ENCODE peak calls at places on chromosomes 6 and 20, in five cellular contexts. J is H1, B is neuronal stem cell, P is trophoblast cell, E is H9. K is an unnamed sample.

GRCh38 chr6:43678341-43678740 is 9.2 kb downstream of the MRPS18A start:
- DNase-seq in P (no peak), E (no peak), J (no peak), B (no peak), K (no peak)

GRCh38 chr6:29909995-29910394 is 32.3 kb upstream of the HLA-A start:
- DNase-seq in E (no peak), B (no peak), J (no peak), P (no peak), K (no peak)

GRCh38 chr6:44401138-44401537 is 13.6 kb downstream of the CDC5L start:
- DNase-seq in J (no peak), B (no peak), E (no peak), P (no peak), K (no peak)

GRCh38 chr6:124660185-124660584 is 302.1 kb upstream of the RNF217 start:
- DNase-seq in P (no peak), E (no peak), B (no peak), J (no peak), K (no peak)

GRCh38 chr6:140082867-140083297 is 708.4 kb upstream of the CITED2 start:
- DNase-seq in P (no peak), J (no peak), E (no peak), B (no peak), K (peak)

GRCh38 chr6:156449128-156449527 is 328.1 kb upstream of the ARID1B start:
- DNase-seq in B (no peak), E (no peak), P (no peak), J (no peak), K (no peak)

GRCh38 chr6:109456710-109457595 is 1.4 kb upstream of the MICAL1 start:
- DNase-seq in P (no peak), B (no peak), E (no peak), J (no peak), K (no peak)

GRCh38 chr6:7557652-7558051 is 16.2 kb downstream of the DSP start:
- DNase-seq in B (no peak), P (no peak), E (no peak), J (no peak), K (no peak)

GRCh38 chr6:35370124-35370741 is 27.9 kb downstream of the PPARD start:
- DNase-seq in B (no peak), E (no peak), P (peak), J (no peak), K (peak)

GRCh38 chr6:21753571-21754108 is 160.1 kb downstream of the SOX4 start:
- DNase-seq in B (no peak), E (no peak), J (no peak), P (peak), K (peak)
- H3K18ac ChIP-seq in B (no peak), E (no peak), J (no peak), P (no peak), K (peak)

GRCh38 chr20:1577906-1578305 is 20.4 kb upstream of the SIRPD start:
- DNase-seq in J (no peak), E (no peak), B (no peak), P (no peak), K (no peak)
- H2BK12ac ChIP-seq in J (no peak), E (no peak), B (no peak), P (no peak), K (no peak)

GRCh38 chr6:125950293-125950692 is 6.3 kb upstream of the HINT3 start:
- DNase-seq in P (peak), E (peak), J (no peak), B (no peak), K (peak)
- H4K91ac ChIP-seq in P (no peak), E (no peak), J (no peak), B (no peak), K (no peak)

GRCh38 chr6:130377371-130377770 is 11.6 kb downstream of the TMEM200A start:
- DNase-seq in E (no peak), J (no peak), B (no peak), P (no peak), K (peak)

GRCh38 chr6:130381012-130381411 is 15.2 kb downstream of the TMEM200A start:
- DNase-seq in J (no peak), B (no peak), E (no peak), P (no peak), K (no peak)

GRCh38 chr6:130377911-130378310 is 12.1 kb downstream of the TMEM200A start:
- DNase-seq in P (no peak), E (no peak), B (no peak), J (no peak), K (no peak)

GRCh38 chr6:130373992-130374391 is 8.2 kb downstream of the TMEM200A start:
- DNase-seq in J (no peak), P (no peak), E (no peak), B (no peak), K (no peak)

GRCh38 chr6:130376921-130377320 is 11.1 kb downstream of the TMEM200A start:
- DNase-seq in E (no peak), P (no peak), J (no peak), B (no peak), K (peak)
- H3K18ac ChIP-seq in E (no peak), P (no peak), J (no peak), B (no peak), K (no peak)

DNA sequence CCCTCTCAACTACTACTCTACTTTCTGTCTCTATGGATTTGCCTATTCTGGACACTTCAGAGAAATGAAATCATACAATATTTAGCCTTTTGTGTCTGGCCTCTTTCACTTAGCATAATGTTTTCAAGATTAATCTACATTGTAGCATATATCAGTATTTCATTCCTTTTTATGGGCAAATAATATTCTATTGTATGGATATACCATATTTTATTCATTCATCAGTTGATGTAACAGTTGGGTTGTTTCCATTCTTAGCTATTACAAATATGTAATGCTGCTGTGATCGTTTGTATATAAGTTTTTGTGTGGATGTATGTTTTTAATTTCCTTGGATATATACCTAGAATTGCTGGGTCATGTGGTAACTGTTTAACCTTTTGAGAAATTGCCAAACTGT is 23.4 kb downstream of the FAM184A start:
- DNase-seq in B (no peak), E (no peak), J (no peak), P (no peak), K (no peak)
- H2BK12ac ChIP-seq in B (no peak), E (no peak), J (no peak), P (no peak), K (no peak)

GRCh38 chr20:44571367-44571766 is 11.0 kb upstream of the PKIG start:
- DNase-seq in E (no peak), P (no peak), B (no peak), J (no peak), K (peak)
- H4K91ac ChIP-seq in E (no peak), P (no peak), B (no peak), J (no peak), K (no peak)

GRCh38 chr6:169189686-169190085 is 64.0 kb downstream of the THBS2 start:
- DNase-seq in B (no peak), E (no peak), P (no peak), J (no peak), K (no peak)

GRCh38 chr6:169186496-169187169 is 67.0 kb downstream of the THBS2 start:
- DNase-seq in B (no peak), P (no peak), E (no peak), J (no peak), K (no peak)

GRCh38 chr6:169189227-169189626 is 64.4 kb downstream of the THBS2 start:
- DNase-seq in J (no peak), E (no peak), B (no peak), P (no peak), K (no peak)

GRCh38 chr6:169190144-169190584 is 63.5 kb downstream of the THBS2 start:
- DNase-seq in E (no peak), P (no peak), B (no peak), J (no peak), K (no peak)

GRCh38 chr6:169188051-169188863 is 65.4 kb downstream of the THBS2 start:
- DNase-seq in P (no peak), B (no peak), E (no peak), J (no peak), K (peak)
- H3K18ac ChIP-seq in P (no peak), B (peak), E (no peak), J (no peak), K (no peak)